ENCODE peak calls at places on chromosomes 6 and 20, in four cellular contexts. Q, M, W and R are unnamed samples. For H3K36me3, the result is how much of the 10 kb centered on the place peaks cover.

GRCh38 chr6:106692112-106692822 is 62.9 kb downstream of the QRSL1 start:
- DNase-seq in M (peak), Q (no peak), W (peak), R (peak)

GRCh38 chr20:3729811-3730550 is 2.5 kb upstream of the HSPA12B start:
- DNase-seq in M (no peak), Q (no peak), W (no peak), R (no peak)

GRCh38 chr6:47042238-47042843 is at the start of gene ADGRF1:
- DNase-seq in M (peak), W (no peak), Q (no peak), R (no peak)

GRCh38 chr6:28802417-28803336 is 121.1 kb downstream of the TRIM27 start:
- DNase-seq in W (no peak), M (no peak), Q (no peak), R (peak)

GRCh38 chr6:68651018-68651985 is 16.2 kb downstream of the ADGRB3 start:
- DNase-seq in M (no peak), Q (no peak), W (no peak), R (peak)

GRCh38 chr6:70708448-70708847 is 40.8 kb downstream of the SMAP1 start:
- DNase-seq in W (no peak), M (no peak), Q (no peak), R (no peak)

GRCh38 chr6:27908017-27908416 is 4.2 kb downstream of the OR2B2 start:
- DNase-seq in M (no peak), Q (no peak), W (no peak), R (no peak)

GRCh38 chr6:54805077-54805476 is 41.5 kb upstream of the FAM83B start:
- DNase-seq in M (no peak), W (no peak), Q (no peak), R (no peak)

GRCh38 chr20:41361757-41362747 is 4.6 kb downstream of the EMILIN3 start:
- DNase-seq in M (no peak), Q (no peak), W (peak), R (no peak)

GRCh38 chr20:23298155-23298554 is 52.4 kb upstream of the NXT1 start:
- DNase-seq in W (no peak), Q (no peak), M (no peak), R (no peak)

GRCh38 chr6:34514593-34515472 is 41.3 kb downstream of the SPDEF start:
- DNase-seq in M (no peak), W (no peak), Q (no peak), R (no peak)
- H3K4me3 ChIP-seq in M (no peak), W (no peak), Q (no peak), R (no peak)

GRCh38 chr20:33277471-33278441 is 5.3 kb upstream of the BPIFB1 start:
- DNase-seq in Q (no peak), M (no peak), W (no peak), R (no peak)
- H3K36me3 ChIP-seq in Q (under half), M (under half), W (under half), R (under half)

DNA sequence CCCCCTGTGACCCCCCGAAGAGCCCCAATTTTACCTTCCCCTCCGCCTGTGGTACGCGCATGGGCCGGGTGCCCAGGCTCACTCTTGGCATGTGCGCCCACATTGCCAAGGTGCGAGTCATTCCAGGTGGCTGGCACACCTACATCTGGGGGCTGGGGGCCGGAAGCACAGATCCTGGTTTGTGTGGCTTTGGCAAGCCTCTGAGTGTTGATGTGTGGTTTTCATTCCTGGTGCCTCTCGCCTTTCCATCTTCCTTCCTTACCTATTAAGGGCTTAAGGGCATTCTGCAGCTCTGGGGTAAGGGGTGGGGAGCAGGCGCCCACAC is 380 bp upstream of the RNF39 start:
- DNase-seq in M (no peak), Q (no peak), W (no peak), R (no peak)
- H3K4me3 ChIP-seq in M (peak), Q (no peak), W (no peak), R (no peak)

GRCh38 chr6:35084511-35085203 is 56.5 kb downstream of the TCP11 start:
- DNase-seq in W (no peak), Q (no peak), M (no peak), R (no peak)
- H3K36me3 ChIP-seq in W (under half), Q (under half), M (under half), R (under half)

DNA sequence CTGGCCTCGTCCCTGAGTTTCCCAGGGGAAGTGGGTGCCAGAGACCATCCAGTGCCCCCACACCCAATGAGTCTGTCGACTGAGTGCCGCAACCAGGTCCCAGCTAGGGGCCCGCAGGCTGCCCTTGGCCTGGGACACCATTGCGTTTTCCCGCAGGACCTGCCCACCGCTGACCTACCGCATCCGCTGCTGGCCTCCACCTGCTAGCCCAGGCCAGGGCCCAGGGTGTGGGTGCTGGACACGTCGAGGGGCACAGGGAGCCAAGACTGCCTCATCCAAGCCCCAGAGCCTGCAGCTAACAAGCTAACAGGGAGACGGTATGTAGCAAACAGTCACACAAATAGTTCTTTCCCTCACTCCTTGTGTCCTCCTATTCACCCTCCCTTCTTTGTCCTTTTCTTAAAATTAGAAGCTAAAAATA is 97.7 kb downstream of the TMEM242 start:
- DNase-seq in M (no peak), Q (no peak), W (no peak), R (no peak)
- H3K4me3 ChIP-seq in M (no peak), Q (no peak), W (no peak), R (no peak)